ENCODE peak calls at places on chromosome 9, in seven cellular contexts. One of them, this sample, is unnamed.

GRCh38 chr9:109737295-109737694 is 42.7 kb upstream of the PALM2AKAP2 start:
- DNase-seq in CD4-positive, CD25-positive, alpha-beta regulatory T cell: no peak
- DNase-seq in sigmoid colon: no peak
- DNase-seq in heart right ventricle: peak; percentile 28
- DNase-seq in left ventricle myocardium inferior: no peak
- DNase-seq in tibial nerve: no peak
- DNase-seq in CD8-positive, alpha-beta T cell: no peak
- DNase-seq in this sample: no peak

GRCh38 chr9:131734165-131734610 is 5.7 kb downstream of the RAPGEF1 start:
- DNase-seq in CD8-positive, alpha-beta T cell: peak; percentile 21
- DNase-seq in heart right ventricle: peak; percentile 32
- DNase-seq in left ventricle myocardium inferior: peak; percentile 53
- DNase-seq in sigmoid colon: no peak
- DNase-seq in tibial nerve: no peak
- DNase-seq in CD4-positive, CD25-positive, alpha-beta regulatory T cell: peak; percentile 63
- DNase-seq in this sample: peak; percentile 87

GRCh38 chr9:21800931-21801682 is 1.3 kb upstream of the MTAP start:
- DNase-seq in left ventricle myocardium inferior: no peak
- DNase-seq in sigmoid colon: no peak
- DNase-seq in heart right ventricle: no peak
- DNase-seq in tibial nerve: no peak
- DNase-seq in CD8-positive, alpha-beta T cell: no peak
- DNase-seq in CD4-positive, CD25-positive, alpha-beta regulatory T cell: no peak
- DNase-seq in this sample: no peak

GRCh38 chr9:133715866-133716563 is 22.1 kb downstream of the SARDH start:
- DNase-seq in left ventricle myocardium inferior: no peak
- DNase-seq in CD8-positive, alpha-beta T cell: peak; percentile 25
- DNase-seq in heart right ventricle: no peak
- DNase-seq in CD4-positive, CD25-positive, alpha-beta regulatory T cell: peak; percentile 13
- DNase-seq in tibial nerve: no peak
- DNase-seq in sigmoid colon: peak; percentile 61
- DNase-seq in this sample: no peak

GRCh38 chr9:5441043-5441442 is 3.3 kb upstream of the PLGRKT start:
- DNase-seq in sigmoid colon: no peak
- DNase-seq in CD4-positive, CD25-positive, alpha-beta regulatory T cell: no peak
- DNase-seq in left ventricle myocardium inferior: no peak
- DNase-seq in CD8-positive, alpha-beta T cell: no peak
- DNase-seq in tibial nerve: no peak
- DNase-seq in heart right ventricle: no peak
- DNase-seq in this sample: no peak

GRCh38 chr9:81729141-81729540 is 39.8 kb upstream of the TLE1 start:
- DNase-seq in CD8-positive, alpha-beta T cell: no peak
- DNase-seq in heart right ventricle: no peak
- DNase-seq in tibial nerve: no peak
- DNase-seq in left ventricle myocardium inferior: no peak
- DNase-seq in sigmoid colon: no peak
- DNase-seq in CD4-positive, CD25-positive, alpha-beta regulatory T cell: no peak
- DNase-seq in this sample: no peak

GRCh38 chr9:33256236-33256635 is 8.3 kb downstream of the BAG1 start:
- DNase-seq in sigmoid colon: no peak
- DNase-seq in left ventricle myocardium inferior: no peak
- DNase-seq in tibial nerve: no peak
- DNase-seq in heart right ventricle: no peak
- DNase-seq in CD4-positive, CD25-positive, alpha-beta regulatory T cell: no peak
- DNase-seq in CD8-positive, alpha-beta T cell: no peak
- DNase-seq in this sample: no peak

GRCh38 chr9:127035948-127036347 is 86.5 kb downstream of the ANGPTL2 start:
- DNase-seq in CD8-positive, alpha-beta T cell: no peak
- DNase-seq in sigmoid colon: peak; percentile 83
- DNase-seq in left ventricle myocardium inferior: peak; percentile 60
- DNase-seq in heart right ventricle: peak; percentile 63
- DNase-seq in tibial nerve: peak; percentile 75
- DNase-seq in CD4-positive, CD25-positive, alpha-beta regulatory T cell: no peak
- DNase-seq in this sample: no peak

GRCh38 chr9:84773023-84773422 is 103.5 kb downstream of the NTRK2 start:
- DNase-seq in left ventricle myocardium inferior: no peak
- DNase-seq in heart right ventricle: no peak
- DNase-seq in tibial nerve: no peak
- DNase-seq in CD8-positive, alpha-beta T cell: no peak
- DNase-seq in sigmoid colon: no peak
- DNase-seq in CD4-positive, CD25-positive, alpha-beta regulatory T cell: no peak
- DNase-seq in this sample: no peak

DNA sequence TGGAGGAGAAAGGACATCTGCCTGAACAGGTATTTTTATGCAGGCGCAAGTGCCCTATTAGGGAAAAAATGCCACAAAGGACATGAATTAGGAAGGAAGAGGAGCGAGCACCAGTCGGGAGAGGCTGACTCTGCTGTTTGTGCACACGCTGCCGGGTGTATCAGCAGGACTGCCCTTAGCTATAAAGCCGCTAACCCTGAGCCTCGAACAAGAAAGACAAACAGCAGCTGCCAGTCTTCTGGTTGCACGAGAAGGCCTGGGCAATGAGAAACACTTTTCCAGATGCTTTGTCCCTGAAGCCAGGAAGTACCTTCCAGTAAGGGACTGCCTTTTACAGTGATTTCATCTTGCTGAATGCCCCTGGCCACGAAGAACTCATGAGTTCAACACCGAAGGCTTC is 12.6 kb downstream of the QSOX2 start:
- DNase-seq in CD4-positive, CD25-positive, alpha-beta regulatory T cell: no peak
- DNase-seq in sigmoid colon: no peak
- DNase-seq in heart right ventricle: no peak
- DNase-seq in CD8-positive, alpha-beta T cell: no peak
- DNase-seq in left ventricle myocardium inferior: no peak
- DNase-seq in tibial nerve: no peak
- DNase-seq in this sample: no peak
- H3K27ac ChIP-seq in CD4-positive, CD25-positive, alpha-beta regulatory T cell: no peak overlapping the region
- H3K27ac ChIP-seq in sigmoid colon: no peak overlapping the region
- H3K27ac ChIP-seq in heart right ventricle: no peak overlapping the region
- H3K27ac ChIP-seq in CD8-positive, alpha-beta T cell: no peak overlapping the region
- H3K27ac ChIP-seq in left ventricle myocardium inferior: no peak overlapping the region
- H3K27ac ChIP-seq in tibial nerve: no peak overlapping the region
- H3K27ac ChIP-seq in this sample: no peak overlapping the region

DNA sequence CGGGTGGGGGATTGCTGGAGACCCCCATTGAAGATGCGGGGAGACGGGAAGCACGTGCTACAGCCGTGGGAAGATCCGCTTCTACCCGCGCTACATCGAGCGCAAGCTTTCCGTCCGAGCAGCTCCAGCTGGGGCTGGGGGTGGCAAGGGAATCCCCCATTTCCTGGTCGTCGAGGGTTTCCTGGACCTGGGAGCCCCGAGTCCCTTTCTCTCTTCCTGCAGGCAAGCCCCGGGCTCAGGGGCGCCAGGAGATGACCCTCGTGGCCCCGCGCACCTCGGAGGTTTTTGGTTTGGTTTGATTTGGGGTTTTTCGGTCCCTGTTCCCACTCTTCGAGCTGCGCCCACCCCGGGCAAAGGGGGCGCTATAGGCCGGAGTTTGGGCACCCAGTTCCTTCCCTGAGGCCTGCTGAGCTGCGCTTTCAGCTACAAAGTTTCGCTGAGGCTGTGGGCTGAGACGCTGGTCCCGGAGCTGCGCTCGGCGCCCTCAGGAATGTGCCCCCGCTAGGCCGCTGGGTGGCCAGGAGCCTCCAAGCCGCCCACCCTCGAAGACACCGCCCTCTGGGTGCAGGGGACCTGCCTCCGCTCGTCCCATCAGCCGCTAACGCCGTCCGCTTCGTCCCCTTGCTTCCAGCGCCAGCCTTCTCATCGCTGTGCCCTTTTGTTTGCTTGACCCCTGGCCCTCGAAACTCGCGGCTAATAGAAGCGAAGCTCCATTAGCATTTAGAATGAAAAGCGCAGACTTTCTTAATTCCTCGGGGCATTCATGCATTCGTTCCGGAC is 2.9 kb downstream of the NR4A3 start:
- DNase-seq in CD8-positive, alpha-beta T cell: peak; percentile 62
- DNase-seq in sigmoid colon: peak; percentile 69
- DNase-seq in tibial nerve: no peak
- DNase-seq in heart right ventricle: peak; percentile 28
- DNase-seq in left ventricle myocardium inferior: no peak
- DNase-seq in CD4-positive, CD25-positive, alpha-beta regulatory T cell: peak; percentile 66
- DNase-seq in this sample: peak; percentile 59
- H3K27me3 ChIP-seq in CD8-positive, alpha-beta T cell: peaks cover 28% of the 10 kb centered on the region
- H3K27me3 ChIP-seq in sigmoid colon: peaks cover 8% of the 10 kb centered on the region
- H3K27me3 ChIP-seq in tibial nerve: peaks cover 58% of the 10 kb centered on the region
- H3K27me3 ChIP-seq in heart right ventricle: no peaks in the 10 kb centered on the region
- H3K27me3 ChIP-seq in left ventricle myocardium inferior: peaks cover 53% of the 10 kb centered on the region
- H3K27me3 ChIP-seq in CD4-positive, CD25-positive, alpha-beta regulatory T cell: peaks cover 2% of the 10 kb centered on the region
- H3K27me3 ChIP-seq in this sample: no peaks in the 10 kb centered on the region

GRCh38 chr9:86563350-86563749 is 209.1 kb upstream of the TUT7 start:
- DNase-seq in CD4-positive, CD25-positive, alpha-beta regulatory T cell: no peak
- DNase-seq in left ventricle myocardium inferior: no peak
- DNase-seq in sigmoid colon: no peak
- DNase-seq in heart right ventricle: no peak
- DNase-seq in CD8-positive, alpha-beta T cell: no peak
- DNase-seq in tibial nerve: no peak
- DNase-seq in this sample: no peak
- H3K27ac ChIP-seq in CD4-positive, CD25-positive, alpha-beta regulatory T cell: no peak overlapping the region
- H3K27ac ChIP-seq in left ventricle myocardium inferior: no peak overlapping the region
- H3K27ac ChIP-seq in sigmoid colon: peak overlapping the region; percentile 32
- H3K27ac ChIP-seq in heart right ventricle: no peak overlapping the region
- H3K27ac ChIP-seq in CD8-positive, alpha-beta T cell: no peak overlapping the region
- H3K27ac ChIP-seq in tibial nerve: no peak overlapping the region
- H3K27ac ChIP-seq in this sample: no peak overlapping the region

DNA sequence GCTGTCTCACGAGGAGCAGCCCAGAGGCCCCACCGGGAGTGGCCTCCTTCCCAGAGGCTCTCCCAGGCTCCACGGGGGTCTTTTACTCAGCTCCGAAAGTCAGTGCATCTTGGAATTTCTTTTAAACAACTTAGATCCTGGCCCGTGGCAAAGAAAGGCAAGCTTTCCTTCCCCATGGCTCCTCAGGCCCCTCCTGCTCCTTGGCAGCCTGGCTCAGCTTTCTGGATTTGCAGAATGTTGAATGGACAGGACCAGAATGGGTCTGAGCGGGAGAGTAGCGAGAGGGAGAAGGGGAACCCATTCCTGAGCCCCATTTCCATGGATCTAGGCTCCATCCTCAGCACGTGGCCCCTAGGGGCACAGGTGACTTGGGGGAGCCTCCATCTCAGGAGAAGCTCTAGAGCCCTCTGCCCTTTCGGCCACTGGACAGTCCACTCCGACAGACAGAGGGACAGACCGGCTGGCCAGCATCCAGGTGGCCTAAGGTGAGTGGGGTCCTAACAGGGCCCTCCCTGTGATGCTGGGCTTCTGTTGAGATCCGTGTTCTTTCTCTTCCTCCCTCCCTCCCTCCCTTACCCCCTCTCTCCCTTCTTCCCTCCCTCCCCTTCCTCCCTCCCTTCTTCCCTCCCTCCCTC is 173.9 kb upstream of the PPP1R26 start:
- DNase-seq in left ventricle myocardium inferior: no peak
- DNase-seq in heart right ventricle: no peak
- DNase-seq in tibial nerve: no peak
- DNase-seq in sigmoid colon: no peak
- DNase-seq in CD4-positive, CD25-positive, alpha-beta regulatory T cell: no peak
- DNase-seq in CD8-positive, alpha-beta T cell: no peak
- DNase-seq in this sample: no peak
- H3K27me3 ChIP-seq in left ventricle myocardium inferior: peaks cover 88% of the 10 kb centered on the region
- H3K27me3 ChIP-seq in heart right ventricle: no peaks in the 10 kb centered on the region
- H3K27me3 ChIP-seq in tibial nerve: peaks cover 36% of the 10 kb centered on the region
- H3K27me3 ChIP-seq in sigmoid colon: peaks cover 65% of the 10 kb centered on the region
- H3K27me3 ChIP-seq in CD4-positive, CD25-positive, alpha-beta regulatory T cell: peaks cover 2% of the 10 kb centered on the region
- H3K27me3 ChIP-seq in CD8-positive, alpha-beta T cell: no peaks in the 10 kb centered on the region
- H3K27me3 ChIP-seq in this sample: no peaks in the 10 kb centered on the region

DNA sequence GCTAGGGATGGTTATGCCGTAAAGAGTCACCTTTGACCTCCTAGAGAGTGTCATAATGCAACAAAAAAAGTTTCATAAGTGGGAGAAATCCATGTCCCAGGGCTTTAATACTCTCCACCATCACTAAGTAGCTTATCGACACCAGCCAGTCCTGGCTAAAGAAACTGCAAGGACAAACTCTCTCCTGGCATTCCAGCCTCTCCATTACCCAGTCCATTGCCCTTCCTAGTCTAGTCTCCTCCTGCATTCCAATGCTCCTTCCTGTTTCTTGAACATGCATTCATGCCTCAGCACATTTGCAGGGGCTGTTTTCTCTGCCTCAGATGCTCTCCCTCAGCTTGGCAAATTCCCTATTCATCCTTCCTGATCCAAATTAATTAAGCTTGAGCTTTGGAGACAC is 364.1 kb downstream of the BRINP1 start:
- DNase-seq in heart right ventricle: no peak
- DNase-seq in CD4-positive, CD25-positive, alpha-beta regulatory T cell: no peak
- DNase-seq in tibial nerve: no peak
- DNase-seq in CD8-positive, alpha-beta T cell: no peak
- DNase-seq in sigmoid colon: no peak
- DNase-seq in left ventricle myocardium inferior: no peak
- DNase-seq in this sample: no peak
- H3K27ac ChIP-seq in heart right ventricle: peak overlapping the region; percentile 82
- H3K27ac ChIP-seq in CD4-positive, CD25-positive, alpha-beta regulatory T cell: no peak overlapping the region
- H3K27ac ChIP-seq in tibial nerve: peak overlapping the region; percentile 19
- H3K27ac ChIP-seq in CD8-positive, alpha-beta T cell: no peak overlapping the region
- H3K27ac ChIP-seq in sigmoid colon: peak overlapping the region; percentile 68
- H3K27ac ChIP-seq in left ventricle myocardium inferior: peak overlapping the region; percentile 83
- H3K27ac ChIP-seq in this sample: no peak overlapping the region

GRCh38 chr9:74499770-74500583 is 2.8 kb downstream of the RORB start:
- DNase-seq in tibial nerve: no peak
- DNase-seq in CD8-positive, alpha-beta T cell: no peak
- DNase-seq in CD4-positive, CD25-positive, alpha-beta regulatory T cell: no peak
- DNase-seq in sigmoid colon: no peak
- DNase-seq in left ventricle myocardium inferior: no peak
- DNase-seq in heart right ventricle: no peak
- DNase-seq in this sample: peak; percentile 34
- H3K27me3 ChIP-seq in tibial nerve: peaks cover 28% of the 10 kb centered on the region
- H3K27me3 ChIP-seq in CD8-positive, alpha-beta T cell: peaks cover 18% of the 10 kb centered on the region
- H3K27me3 ChIP-seq in CD4-positive, CD25-positive, alpha-beta regulatory T cell: peaks cover 20% of the 10 kb centered on the region
- H3K27me3 ChIP-seq in sigmoid colon: peaks cover 48% of the 10 kb centered on the region
- H3K27me3 ChIP-seq in left ventricle myocardium inferior: peaks cover 57% of the 10 kb centered on the region
- H3K27me3 ChIP-seq in heart right ventricle: no peaks in the 10 kb centered on the region
- H3K27me3 ChIP-seq in this sample: peaks cover 9% of the 10 kb centered on the region

DNA sequence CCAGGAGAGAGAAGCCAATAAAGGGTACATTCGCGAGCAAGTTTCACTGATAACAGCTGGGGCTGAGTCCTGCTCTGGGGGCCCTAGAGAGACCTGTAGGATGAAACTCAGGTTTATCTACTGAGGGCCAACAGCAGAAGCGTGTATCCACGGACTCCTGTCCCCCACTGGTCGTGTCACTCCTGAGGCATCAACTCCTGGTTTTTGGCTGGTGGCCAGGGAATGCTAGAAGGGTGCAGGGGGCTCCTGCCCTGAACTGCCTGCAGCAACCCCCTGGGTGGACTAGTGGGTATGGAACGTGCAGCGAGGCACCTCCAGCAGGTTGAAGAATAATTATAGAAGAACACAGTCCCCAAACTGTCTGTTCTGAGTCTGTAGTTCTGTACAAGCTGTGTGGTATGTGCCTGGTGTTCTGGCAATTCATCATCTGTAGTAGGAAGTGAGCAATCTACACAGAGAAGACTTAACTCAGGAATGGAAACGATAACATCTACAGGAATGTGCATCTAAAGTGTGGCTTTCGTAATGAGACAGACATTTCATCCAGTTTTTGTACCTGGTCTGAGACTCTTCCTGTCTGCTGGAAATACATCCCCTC is 64.5 kb upstream of the GNA14 start:
- DNase-seq in heart right ventricle: no peak
- DNase-seq in left ventricle myocardium inferior: no peak
- DNase-seq in tibial nerve: no peak
- DNase-seq in sigmoid colon: no peak
- DNase-seq in CD4-positive, CD25-positive, alpha-beta regulatory T cell: no peak
- DNase-seq in CD8-positive, alpha-beta T cell: no peak
- DNase-seq in this sample: no peak
- H3K27ac ChIP-seq in heart right ventricle: no peak overlapping the region
- H3K27ac ChIP-seq in left ventricle myocardium inferior: no peak overlapping the region
- H3K27ac ChIP-seq in tibial nerve: no peak overlapping the region
- H3K27ac ChIP-seq in sigmoid colon: no peak overlapping the region
- H3K27ac ChIP-seq in CD4-positive, CD25-positive, alpha-beta regulatory T cell: no peak overlapping the region
- H3K27ac ChIP-seq in CD8-positive, alpha-beta T cell: no peak overlapping the region
- H3K27ac ChIP-seq in this sample: no peak overlapping the region

GRCh38 chr9:87695523-87695922 is 30.4 kb upstream of the CTSL start:
- DNase-seq in CD4-positive, CD25-positive, alpha-beta regulatory T cell: no peak
- DNase-seq in tibial nerve: no peak
- DNase-seq in left ventricle myocardium inferior: no peak
- DNase-seq in CD8-positive, alpha-beta T cell: no peak
- DNase-seq in sigmoid colon: no peak
- DNase-seq in heart right ventricle: no peak
- DNase-seq in this sample: no peak
- H3K27me3 ChIP-seq in CD4-positive, CD25-positive, alpha-beta regulatory T cell: no peaks in the 10 kb centered on the region
- H3K27me3 ChIP-seq in tibial nerve: no peaks in the 10 kb centered on the region
- H3K27me3 ChIP-seq in left ventricle myocardium inferior: no peaks in the 10 kb centered on the region
- H3K27me3 ChIP-seq in CD8-positive, alpha-beta T cell: no peaks in the 10 kb centered on the region
- H3K27me3 ChIP-seq in sigmoid colon: no peaks in the 10 kb centered on the region
- H3K27me3 ChIP-seq in heart right ventricle: no peaks in the 10 kb centered on the region
- H3K27me3 ChIP-seq in this sample: no peaks in the 10 kb centered on the region

This sample was measured in Peyer's patch.